ENCODE peak calls at places on chromosomes 1 and 21, in nine cellular contexts. C is H54; S is right cardiac atrium; Q is central memory CD8-positive, alpha-beta T cell; U is Calu3; N is activated naive CD4-positive, alpha-beta T cell treated with anti-CD3 and anti-CD28 coated beads, Interleukin-2, amount 50 U/mL, for 72 hours; D is body of pancreas; Y is activated T-cell treated with anti-CD3 and anti-CD28 coated beads, Interleukin-2, amount 50 U/mL, for 48 hours; B is colonic mucosa. T is an unnamed sample.

GRCh38 chr1:24745711-24746582 is 700 bp downstream of the CLIC4 start:
- DNase-seq in Q (no peak), Y (peak; percentile 50), B (peak; percentile 54), S (peak; percentile 80), D (peak; percentile 75), C (no peak), N (no peak), U (peak; percentile 21), T (peak; percentile 49)

GRCh38 chr1:2810281-2810680 is 8.8 kb upstream of the TTC34 start:
- DNase-seq in B (no peak), Y (no peak), N (no peak), Q (no peak), C (no peak), D (no peak), S (peak; percentile 20), U (no peak), T (no peak)

GRCh38 chr21:42847051-42847707 is 32.2 kb downstream of the WDR4 start:
- DNase-seq in S (peak; percentile 37), N (peak; percentile 34), Q (no peak), C (no peak), B (no peak), Y (no peak), D (no peak), U (no peak), T (no peak)

GRCh38 chr1:42978317-42979036 is 19.8 kb upstream of the SLC2A1 start:
- DNase-seq in Y (no peak), N (no peak), C (no peak), B (no peak), Q (no peak), S (no peak), D (no peak), U (no peak), T (no peak)

GRCh38 chr1:3836421-3836820 is 20.6 kb downstream of the CEP104 start:
- DNase-seq in C (no peak), N (no peak), Y (no peak), B (no peak), U (no peak), Q (no peak), S (no peak), D (no peak), T (no peak)

GRCh38 chr1:45012639-45013278 is 705 bp downstream of the UROD start:
- DNase-seq in C (peak; percentile 51), N (no peak), D (peak; percentile 85), S (peak; percentile 91), Y (peak; percentile 69), U (peak; percentile 57), Q (no peak), B (peak; percentile 80), T (no peak)

GRCh38 chr1:21857142-21857839 is 45.2 kb downstream of the LDLRAD2 start:
- DNase-seq in N (no peak), D (no peak), Y (no peak), S (no peak), B (no peak), Q (no peak), C (peak; percentile 54), U (no peak), T (no peak)

GRCh38 chr1:155126494-155127104 is 1.1 kb upstream of the EFNA1 start:
- DNase-seq in N (no peak), Y (peak; percentile 46), S (peak; percentile 70), Q (no peak), U (peak; percentile 52), B (peak; percentile 63), C (no peak), D (peak; percentile 54), T (no peak)

GRCh38 chr1:228646717-228647522 is 88.4 kb upstream of the RHOU start:
- DNase-seq in N (no peak), D (no peak), B (peak; percentile 45), Y (peak; percentile 73), Q (no peak), S (peak; percentile 80), C (no peak), U (no peak), T (peak; percentile 10)

GRCh38 chr1:82220754-82221153 is 420.0 kb downstream of the ADGRL2 start:
- DNase-seq in S (no peak), N (no peak), D (no peak), U (no peak), Q (no peak), B (no peak), Y (no peak), C (no peak), T (no peak)

T was measured in germinal center.